ENCODE peak calls at places on chromosomes 7 and 10, in ten cellular contexts. One of them, this sample, is unnamed. For H3K27me3 and H3K4me1, the result is how much of the 10 kb centered on the place peaks cover.

GRCh38 chr7:46229409-46229808 is 308.3 kb upstream of the IGFBP3 start:
- DNase-seq in left ventricle myocardium inferior: no peak
- DNase-seq in cardiac muscle cell: no peak
- DNase-seq in neural progenitor cell: no peak
- DNase-seq in Peyer's patch: no peak
- DNase-seq in body of pancreas: no peak
- DNase-seq in colonic mucosa: no peak
- DNase-seq in GM23248: peak
- DNase-seq in iPS DF 6.9: no peak
- DNase-seq in HCT116: no peak
- DNase-seq in this sample: no peak

GRCh38 chr7:2928613-2929311 is 84.7 kb upstream of the GNA12 start:
- DNase-seq in left ventricle myocardium inferior: peak
- DNase-seq in cardiac muscle cell: no peak
- DNase-seq in neural progenitor cell: no peak
- DNase-seq in Peyer's patch: peak
- DNase-seq in body of pancreas: no peak
- DNase-seq in colonic mucosa: no peak
- DNase-seq in GM23248: no peak
- DNase-seq in iPS DF 6.9: no peak
- DNase-seq in HCT116: no peak
- DNase-seq in this sample: no peak

GRCh38 chr7:37119296-37119695 is 329.4 kb downstream of the ELMO1 start:
- DNase-seq in left ventricle myocardium inferior: no peak
- DNase-seq in cardiac muscle cell: no peak
- DNase-seq in neural progenitor cell: no peak
- DNase-seq in Peyer's patch: no peak
- DNase-seq in body of pancreas: no peak
- DNase-seq in colonic mucosa: no peak
- DNase-seq in GM23248: no peak
- DNase-seq in iPS DF 6.9: no peak
- DNase-seq in HCT116: no peak
- DNase-seq in this sample: no peak

GRCh38 chr10:102633282-102633681 is 11.0 kb upstream of the TRIM8 start:
- DNase-seq in left ventricle myocardium inferior: peak
- DNase-seq in cardiac muscle cell: peak
- DNase-seq in neural progenitor cell: no peak
- DNase-seq in Peyer's patch: no peak
- DNase-seq in body of pancreas: no peak
- DNase-seq in colonic mucosa: no peak
- DNase-seq in GM23248: peak
- DNase-seq in iPS DF 6.9: no peak
- DNase-seq in HCT116: no peak
- DNase-seq in this sample: no peak

GRCh38 chr7:96355990-96356506 is 34.1 kb upstream of the SLC25A13 start:
- DNase-seq in left ventricle myocardium inferior: no peak
- DNase-seq in cardiac muscle cell: no peak
- DNase-seq in neural progenitor cell: no peak
- DNase-seq in Peyer's patch: no peak
- DNase-seq in body of pancreas: no peak
- DNase-seq in colonic mucosa: no peak
- DNase-seq in GM23248: no peak
- DNase-seq in iPS DF 6.9: no peak
- DNase-seq in HCT116: no peak
- DNase-seq in this sample: no peak

GRCh38 chr10:131901181-131901829 is 497 bp downstream of the PPP2R2D start:
- DNase-seq in left ventricle myocardium inferior: peak
- DNase-seq in cardiac muscle cell: peak
- DNase-seq in neural progenitor cell: peak
- DNase-seq in Peyer's patch: peak
- DNase-seq in body of pancreas: peak
- DNase-seq in colonic mucosa: peak
- DNase-seq in GM23248: peak
- DNase-seq in iPS DF 6.9: no peak
- DNase-seq in HCT116: no peak
- DNase-seq in this sample: peak

GRCh38 chr7:35694161-35694783 is 663 bp downstream of the HERPUD2 start:
- DNase-seq in left ventricle myocardium inferior: no peak
- DNase-seq in cardiac muscle cell: no peak
- DNase-seq in neural progenitor cell: no peak
- DNase-seq in Peyer's patch: peak
- DNase-seq in body of pancreas: no peak
- DNase-seq in colonic mucosa: peak
- DNase-seq in GM23248: peak
- DNase-seq in iPS DF 6.9: no peak
- DNase-seq in HCT116: no peak
- DNase-seq in this sample: no peak

GRCh38 chr10:17183110-17183509 is 18.4 kb downstream of the TRDMT1 start:
- DNase-seq in left ventricle myocardium inferior: no peak
- DNase-seq in cardiac muscle cell: no peak
- DNase-seq in neural progenitor cell: no peak
- DNase-seq in Peyer's patch: no peak
- DNase-seq in body of pancreas: no peak
- DNase-seq in colonic mucosa: no peak
- DNase-seq in GM23248: no peak
- DNase-seq in iPS DF 6.9: no peak
- DNase-seq in HCT116: no peak
- DNase-seq in this sample: no peak

GRCh38 chr7:137768371-137768770 is 78.4 kb downstream of the DGKI start:
- DNase-seq in left ventricle myocardium inferior: no peak
- DNase-seq in cardiac muscle cell: no peak
- DNase-seq in neural progenitor cell: no peak
- DNase-seq in Peyer's patch: no peak
- DNase-seq in body of pancreas: no peak
- DNase-seq in colonic mucosa: no peak
- DNase-seq in GM23248: peak
- DNase-seq in iPS DF 6.9: no peak
- DNase-seq in HCT116: no peak
- DNase-seq in this sample: no peak

GRCh38 chr7:43104874-43105520 is 7.5 kb upstream of the HECW1 start:
- DNase-seq in left ventricle myocardium inferior: no peak
- DNase-seq in cardiac muscle cell: no peak
- DNase-seq in neural progenitor cell: no peak
- DNase-seq in Peyer's patch: no peak
- DNase-seq in body of pancreas: no peak
- DNase-seq in colonic mucosa: no peak
- DNase-seq in GM23248: peak
- DNase-seq in iPS DF 6.9: no peak
- DNase-seq in HCT116: no peak
- DNase-seq in this sample: no peak

GRCh38 chr10:75201793-75202307 is 8.7 kb upstream of the VDAC2 start:
- DNase-seq in left ventricle myocardium inferior: no peak
- DNase-seq in cardiac muscle cell: no peak
- DNase-seq in neural progenitor cell: no peak
- DNase-seq in Peyer's patch: peak
- DNase-seq in body of pancreas: no peak
- DNase-seq in colonic mucosa: peak
- DNase-seq in GM23248: no peak
- DNase-seq in iPS DF 6.9: no peak
- DNase-seq in HCT116: no peak
- DNase-seq in this sample: no peak

GRCh38 chr10:98244586-98244985 is 23.4 kb downstream of the LOXL4 start:
- DNase-seq in left ventricle myocardium inferior: no peak
- DNase-seq in cardiac muscle cell: no peak
- DNase-seq in neural progenitor cell: no peak
- DNase-seq in Peyer's patch: no peak
- DNase-seq in body of pancreas: no peak
- DNase-seq in colonic mucosa: no peak
- DNase-seq in GM23248: no peak
- DNase-seq in iPS DF 6.9: no peak
- DNase-seq in HCT116: no peak
- DNase-seq in this sample: no peak

GRCh38 chr10:70283071-70283444 is 746 bp downstream of the NPFFR1 start:
- DNase-seq in left ventricle myocardium inferior: no peak
- DNase-seq in cardiac muscle cell: no peak
- DNase-seq in neural progenitor cell: no peak
- DNase-seq in Peyer's patch: no peak
- DNase-seq in body of pancreas: no peak
- DNase-seq in colonic mucosa: no peak
- DNase-seq in GM23248: no peak
- DNase-seq in iPS DF 6.9: no peak
- DNase-seq in HCT116: no peak
- DNase-seq in this sample: no peak
- H3K27me3 ChIP-seq in left ventricle myocardium inferior: half or more
- H3K27me3 ChIP-seq in cardiac muscle cell: half or more
- H3K27me3 ChIP-seq in neural progenitor cell: half or more
- H3K27me3 ChIP-seq in Peyer's patch: under half
- H3K27me3 ChIP-seq in body of pancreas: under half
- H3K27me3 ChIP-seq in colonic mucosa: under half
- H3K27me3 ChIP-seq in GM23248: under half
- H3K27me3 ChIP-seq in iPS DF 6.9: under half
- H3K27me3 ChIP-seq in HCT116: under half
- H3K27me3 ChIP-seq in this sample: under half

DNA sequence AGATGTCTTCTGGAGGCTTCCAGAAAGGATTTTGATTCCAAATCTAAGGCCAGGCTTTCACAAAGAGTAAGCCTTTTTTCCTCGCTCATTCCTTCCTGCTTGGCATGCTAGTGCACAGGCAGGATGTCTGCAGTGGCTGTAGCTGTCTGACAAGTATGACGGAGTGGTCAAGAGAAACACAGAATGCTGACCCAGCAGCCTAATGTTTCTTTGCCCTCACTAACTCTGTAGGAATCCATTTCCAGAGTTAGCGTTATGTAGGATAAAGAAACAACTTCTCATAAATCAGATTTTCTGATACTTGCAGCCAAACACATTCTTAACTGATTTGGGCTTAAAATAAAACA is 190.8 kb upstream of the AGK start:
- DNase-seq in left ventricle myocardium inferior: no peak
- DNase-seq in cardiac muscle cell: no peak
- DNase-seq in neural progenitor cell: no peak
- DNase-seq in Peyer's patch: no peak
- DNase-seq in body of pancreas: no peak
- DNase-seq in colonic mucosa: no peak
- DNase-seq in GM23248: no peak
- DNase-seq in iPS DF 6.9: no peak
- DNase-seq in HCT116: no peak
- DNase-seq in this sample: no peak
- H3K27ac ChIP-seq in left ventricle myocardium inferior: no peak
- H3K27ac ChIP-seq in cardiac muscle cell: no peak
- H3K27ac ChIP-seq in neural progenitor cell: no peak
- H3K27ac ChIP-seq in Peyer's patch: no peak
- H3K27ac ChIP-seq in body of pancreas: no peak
- H3K27ac ChIP-seq in colonic mucosa: no peak
- H3K27ac ChIP-seq in GM23248: no peak
- H3K27ac ChIP-seq in iPS DF 6.9: no peak
- H3K27ac ChIP-seq in HCT116: no peak
- H3K27ac ChIP-seq in this sample: no peak

DNA sequence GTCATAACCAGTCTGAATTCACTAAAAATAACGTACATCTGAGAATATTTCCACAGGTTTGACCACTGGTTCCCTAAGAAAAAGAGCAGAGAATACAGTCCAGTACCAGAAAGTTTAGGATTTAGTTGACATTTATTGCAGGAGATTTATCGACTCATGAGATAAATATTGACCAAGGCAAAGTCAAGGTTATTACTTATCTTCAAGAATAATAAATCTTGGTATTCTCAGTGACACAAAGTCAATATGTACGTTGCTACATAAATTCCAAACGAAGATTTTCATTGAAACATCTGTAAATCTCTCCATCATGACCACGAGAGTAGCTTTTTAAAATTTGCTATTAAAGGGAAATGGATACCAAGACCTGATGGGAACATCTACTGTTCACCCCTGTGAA is 39.4 kb upstream of the GRB10 start:
- DNase-seq in left ventricle myocardium inferior: no peak
- DNase-seq in cardiac muscle cell: no peak
- DNase-seq in neural progenitor cell: no peak
- DNase-seq in Peyer's patch: no peak
- DNase-seq in body of pancreas: no peak
- DNase-seq in colonic mucosa: no peak
- DNase-seq in GM23248: no peak
- DNase-seq in iPS DF 6.9: no peak
- DNase-seq in HCT116: no peak
- DNase-seq in this sample: no peak
- H3K4me1 ChIP-seq in left ventricle myocardium inferior: under half
- H3K4me1 ChIP-seq in cardiac muscle cell: under half
- H3K4me1 ChIP-seq in neural progenitor cell: under half
- H3K4me1 ChIP-seq in Peyer's patch: under half
- H3K4me1 ChIP-seq in body of pancreas: under half
- H3K4me1 ChIP-seq in colonic mucosa: under half
- H3K4me1 ChIP-seq in GM23248: under half
- H3K4me1 ChIP-seq in iPS DF 6.9: under half
- H3K4me1 ChIP-seq in HCT116: under half
- H3K4me1 ChIP-seq in this sample: under half

GRCh38 chr7:154804449-154804848 is 198.5 kb downstream of the PAXIP1 start:
- DNase-seq in left ventricle myocardium inferior: no peak
- DNase-seq in cardiac muscle cell: no peak
- DNase-seq in neural progenitor cell: no peak
- DNase-seq in Peyer's patch: no peak
- DNase-seq in body of pancreas: no peak
- DNase-seq in colonic mucosa: no peak
- DNase-seq in GM23248: no peak
- DNase-seq in iPS DF 6.9: no peak
- DNase-seq in HCT116: no peak
- DNase-seq in this sample: no peak
- H3K27me3 ChIP-seq in left ventricle myocardium inferior: under half
- H3K27me3 ChIP-seq in cardiac muscle cell: under half
- H3K27me3 ChIP-seq in neural progenitor cell: under half
- H3K27me3 ChIP-seq in Peyer's patch: under half
- H3K27me3 ChIP-seq in body of pancreas: under half
- H3K27me3 ChIP-seq in colonic mucosa: under half
- H3K27me3 ChIP-seq in GM23248: under half
- H3K27me3 ChIP-seq in iPS DF 6.9: under half
- H3K27me3 ChIP-seq in HCT116: under half
- H3K27me3 ChIP-seq in this sample: under half

GRCh38 chr10:3828404-3829192 is 43.6 kb upstream of the KLF6 start:
- DNase-seq in left ventricle myocardium inferior: no peak
- DNase-seq in cardiac muscle cell: no peak
- DNase-seq in neural progenitor cell: no peak
- DNase-seq in Peyer's patch: no peak
- DNase-seq in body of pancreas: no peak
- DNase-seq in colonic mucosa: no peak
- DNase-seq in GM23248: peak
- DNase-seq in iPS DF 6.9: no peak
- DNase-seq in HCT116: no peak
- DNase-seq in this sample: no peak
- H3K27ac ChIP-seq in left ventricle myocardium inferior: peak
- H3K27ac ChIP-seq in cardiac muscle cell: no peak
- H3K27ac ChIP-seq in neural progenitor cell: no peak
- H3K27ac ChIP-seq in Peyer's patch: peak
- H3K27ac ChIP-seq in body of pancreas: peak
- H3K27ac ChIP-seq in colonic mucosa: peak
- H3K27ac ChIP-seq in GM23248: peak
- H3K27ac ChIP-seq in iPS DF 6.9: no peak
- H3K27ac ChIP-seq in HCT116: peak
- H3K27ac ChIP-seq in this sample: peak

DNA sequence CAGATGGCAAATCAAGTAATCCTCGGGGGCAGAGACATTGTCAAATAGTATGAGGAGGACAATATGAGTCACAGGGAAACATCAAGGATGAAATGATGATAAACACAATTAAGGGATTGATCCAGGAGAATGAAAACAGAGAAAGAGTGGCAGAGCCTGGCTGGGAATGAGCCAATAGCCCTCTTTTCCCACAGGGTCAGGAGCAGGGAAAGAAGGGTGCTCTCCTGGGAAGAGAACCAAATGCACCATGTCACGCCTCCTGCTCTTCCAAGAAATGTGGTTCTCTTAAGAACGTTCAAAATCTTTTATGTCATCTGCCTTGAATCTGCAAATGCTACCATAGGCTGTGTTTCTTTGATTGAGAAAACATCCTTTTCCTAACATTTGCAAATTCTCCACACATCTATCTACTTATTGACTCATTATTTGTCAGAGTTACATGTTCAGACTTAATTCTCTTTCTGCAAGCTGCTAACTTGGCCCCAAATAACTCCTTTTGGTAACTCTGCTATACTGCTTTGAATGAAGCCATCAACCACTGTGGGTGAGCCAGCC is 50.6 kb downstream of the HIPK2 start:
- DNase-seq in left ventricle myocardium inferior: no peak
- DNase-seq in cardiac muscle cell: no peak
- DNase-seq in neural progenitor cell: no peak
- DNase-seq in Peyer's patch: peak
- DNase-seq in body of pancreas: no peak
- DNase-seq in colonic mucosa: no peak
- DNase-seq in GM23248: peak
- DNase-seq in iPS DF 6.9: no peak
- DNase-seq in HCT116: no peak
- DNase-seq in this sample: no peak
- H3K4me1 ChIP-seq in left ventricle myocardium inferior: half or more
- H3K4me1 ChIP-seq in cardiac muscle cell: under half
- H3K4me1 ChIP-seq in neural progenitor cell: under half
- H3K4me1 ChIP-seq in Peyer's patch: under half
- H3K4me1 ChIP-seq in body of pancreas: half or more
- H3K4me1 ChIP-seq in colonic mucosa: under half
- H3K4me1 ChIP-seq in GM23248: half or more
- H3K4me1 ChIP-seq in iPS DF 6.9: under half
- H3K4me1 ChIP-seq in HCT116: under half
- H3K4me1 ChIP-seq in this sample: under half